ENCODE peak calls at places on chromosomes 16 and 17, in seven cellular contexts. R is GM23248, Z is fibroblast of lung, C is MM.1S, O is astrocyte, X is mammary epithelial cell, A is neural progenitor cell. T is an unnamed sample. For H3K4me1, the result is how much of the 10 kb centered on the place peaks cover.

GRCh38 chr16:15498427-15499175 is 64.2 kb downstream of the BMERB1 start:
- DNase-seq in R (peak), Z (peak), C (no peak), O (peak), X (no peak), A (peak), T (peak)

GRCh38 chr16:24852281-24852721 is 6.5 kb downstream of the SLC5A11 start:
- DNase-seq in R (no peak), Z (peak), C (no peak), O (no peak), X (no peak), A (peak), T (peak)

GRCh38 chr16:2614761-2615191 is 67.5 kb upstream of the KCTD5 start:
- DNase-seq in R (no peak), Z (no peak), C (no peak), O (no peak), X (no peak), A (no peak), T (no peak)

GRCh38 chr17:50583636-50584035 is 23.1 kb downstream of the CACNA1G start:
- DNase-seq in R (no peak), Z (no peak), C (no peak), O (no peak), X (no peak), A (no peak), T (no peak)

GRCh38 chr16:60788631-60789030 is 1247.6 kb downstream of the CDH8 start:
- DNase-seq in R (no peak), Z (peak), C (no peak), O (peak), X (no peak), A (peak), T (no peak)

GRCh38 chr16:71423865-71424264 is 18.0 kb downstream of the TLE7 start:
- DNase-seq in R (no peak), Z (no peak), C (no peak), O (no peak), X (no peak), A (no peak), T (no peak)

GRCh38 chr17:42275527-42276358 is 448 bp downstream of the STAT5B start:
- DNase-seq in R (no peak), Z (peak), C (no peak), O (peak), X (no peak), A (peak), T (no peak)

GRCh38 chr17:77489898-77490265 is 349.1 kb downstream of the SEC14L1 start:
- DNase-seq in R (peak), Z (no peak), C (no peak), O (no peak), X (no peak), A (no peak), T (no peak)

GRCh38 chr16:11792404-11793260 is 4.4 kb downstream of the ZC3H7A start:
- DNase-seq in R (no peak), Z (no peak), C (peak), O (no peak), X (no peak), A (no peak), T (no peak)

GRCh38 chr16:81945665-81946064 is 65.6 kb downstream of the SDR42E1 start:
- DNase-seq in R (peak), Z (peak), C (no peak), O (peak), X (no peak), A (no peak), T (no peak)

GRCh38 chr17:951388-952132 is 28.0 kb downstream of the NXN start:
- DNase-seq in R (peak), Z (peak), C (no peak), O (peak), X (peak), A (peak), T (peak)

GRCh38 chr17:65618516-65618915 is 57.1 kb upstream of the AXIN2 start:
- DNase-seq in R (no peak), Z (no peak), C (no peak), O (no peak), X (no peak), A (no peak), T (no peak)

GRCh38 chr17:81907219-81908145 is 3.7 kb downstream of the PCYT2 start:
- DNase-seq in R (no peak), Z (no peak), C (no peak), O (no peak), X (no peak), A (no peak), T (no peak)

GRCh38 chr17:82229686-82230626 is 1.1 kb downstream of the SLC16A3 start:
- DNase-seq in R (no peak), Z (no peak), C (no peak), O (no peak), X (no peak), A (peak), T (no peak)

GRCh38 chr17:80443498-80443897 is 28.5 kb downstream of the ENDOV start:
- DNase-seq in R (no peak), Z (no peak), C (no peak), O (no peak), X (no peak), A (no peak), T (no peak)

GRCh38 chr16:54538241-54538640 is 251.7 kb upstream of the IRX3 start:
- DNase-seq in R (peak), Z (no peak), C (no peak), O (no peak), X (no peak), A (peak), T (no peak)

GRCh38 chr17:74750327-74751069 is 2.1 kb downstream of the NHERF1 start:
- DNase-seq in R (no peak), Z (no peak), C (no peak), O (no peak), X (no peak), A (no peak), T (peak)

GRCh38 chr17:67054608-67055007 is 10.3 kb downstream of the CACNG1 start:
- DNase-seq in R (no peak), Z (no peak), C (no peak), O (no peak), X (no peak), A (no peak), T (no peak)

GRCh38 chr16:30541502-30542329 is 7.1 kb upstream of the ZNF747 start:
- DNase-seq in R (peak), Z (peak), C (no peak), O (peak), X (no peak), A (peak), T (peak)

GRCh38 chr17:40556884-40557414 is 8.3 kb downstream of the CCR7 start:
- DNase-seq in R (no peak), Z (no peak), C (no peak), O (no peak), X (no peak), A (no peak), T (no peak)

GRCh38 chr17:36221187-36221586 is 10.3 kb downstream of the CCL4L2 start:
- DNase-seq in R (no peak), Z (no peak), C (peak), O (no peak), X (no peak), A (no peak), T (no peak)

GRCh38 chr16:66491716-66492064 is 58.2 kb downstream of the TK2 start:
- DNase-seq in R (no peak), Z (no peak), C (no peak), O (no peak), X (no peak), A (no peak), T (no peak)

GRCh38 chr17:76421054-76421427 is 31.9 kb downstream of the UBE2O start:
- DNase-seq in R (peak), Z (peak), C (no peak), O (peak), X (no peak), A (no peak), T (no peak)

GRCh38 chr17:76420356-76421053 is 32.4 kb downstream of the UBE2O start:
- DNase-seq in R (no peak), Z (no peak), C (peak), O (no peak), X (no peak), A (no peak), T (no peak)

GRCh38 chr17:76422406-76422805 is 30.5 kb downstream of the UBE2O start:
- DNase-seq in R (no peak), Z (no peak), C (no peak), O (no peak), X (no peak), A (no peak), T (no peak)

GRCh38 chr17:76417499-76418143 is 33.2 kb downstream of the SPHK1 start:
- DNase-seq in R (no peak), Z (peak), C (no peak), O (peak), X (no peak), A (no peak), T (no peak)

DNA sequence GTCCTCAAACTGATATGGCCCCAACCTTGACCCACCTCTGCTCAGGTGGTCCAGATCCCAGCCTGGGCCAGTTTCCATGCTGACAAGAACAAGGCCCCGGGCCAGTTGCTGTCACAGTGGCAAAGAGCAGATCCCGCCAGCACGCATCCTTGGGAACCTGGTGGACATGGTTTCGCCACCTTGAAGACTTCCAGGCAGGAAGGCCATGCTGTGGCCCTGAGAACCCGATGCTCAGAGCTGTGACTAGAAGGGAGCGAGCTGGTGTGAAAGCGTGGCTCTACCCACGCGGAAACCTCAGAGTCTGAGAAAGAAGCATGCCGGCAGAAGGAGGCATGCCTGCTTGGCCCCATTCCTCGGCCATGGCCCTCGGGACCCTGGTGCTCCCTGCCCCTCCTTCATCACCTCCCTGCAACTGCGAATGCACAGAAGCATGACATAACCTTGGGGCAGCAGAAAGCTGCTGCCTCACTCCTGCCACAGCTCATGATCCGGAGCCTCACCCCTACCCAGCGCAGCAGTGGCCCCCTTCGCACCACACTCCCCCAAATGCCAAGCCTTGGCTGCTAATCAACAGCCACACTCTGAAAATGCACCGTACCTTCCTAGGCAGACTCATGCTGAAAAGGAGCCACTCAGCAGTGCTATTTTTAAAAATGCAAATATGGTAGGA is 33.2 kb downstream of the UBE2O start:
- DNase-seq in R (no peak), Z (no peak), C (peak), O (no peak), X (no peak), A (no peak), T (no peak)
- H2AFZ ChIP-seq in R (no peak), Z (no peak), C (peak), O (no peak), X (no peak), A (no peak), T (no peak)

GRCh38 chr16:19169081-19169639 is 1.1 kb downstream of the SYT17 start:
- DNase-seq in R (no peak), Z (no peak), C (no peak), O (no peak), X (no peak), A (no peak), T (no peak)
- TF ChIP-seq EZH2 in R (no peak), Z (peak), C (no peak), O (no peak), X (no peak), A (no peak), T (no peak)

GRCh38 chr16:4855804-4856203 is 8.5 kb downstream of the UBN1 start:
- DNase-seq in R (no peak), Z (no peak), C (no peak), O (no peak), X (no peak), A (no peak), T (no peak)

GRCh38 chr16:4862639-4863038 is 15.4 kb downstream of the UBN1 start:
- DNase-seq in R (peak), Z (no peak), C (no peak), O (no peak), X (no peak), A (no peak), T (peak)

GRCh38 chr16:4859900-4860255 is 12.6 kb downstream of the UBN1 start:
- DNase-seq in R (peak), Z (peak), C (no peak), O (peak), X (peak), A (no peak), T (peak)

GRCh38 chr16:4860727-4861342 is 13.6 kb downstream of the UBN1 start:
- DNase-seq in R (no peak), Z (no peak), C (no peak), O (no peak), X (no peak), A (no peak), T (no peak)

GRCh38 chr16:4859190-4859899 is 12.1 kb downstream of the UBN1 start:
- DNase-seq in R (no peak), Z (peak), C (no peak), O (peak), X (peak), A (no peak), T (peak)
- H3K4me1 ChIP-seq in R (under half), Z (under half), C (under half), O (under half), X (under half), A (under half), T (under half)

GRCh38 chr17:7889166-7889584 is 586 bp downstream of the CHD3 start:
- DNase-seq in R (peak), Z (peak), C (no peak), O (peak), X (peak), A (peak), T (peak)

GRCh38 chr17:7886227-7887037 is 2.2 kb upstream of the CHD3 start:
- DNase-seq in R (peak), Z (peak), C (no peak), O (no peak), X (peak), A (peak), T (peak)

GRCh38 chr17:7888184-7888920 is at the start of gene CHD3:
- DNase-seq in R (peak), Z (no peak), C (no peak), O (no peak), X (peak), A (peak), T (peak)

GRCh38 chr17:7887038-7887481 is 1.5 kb upstream of the CHD3 start:
- DNase-seq in R (peak), Z (no peak), C (no peak), O (no peak), X (no peak), A (peak), T (no peak)

GRCh38 chr17:7887482-7888183 is 956 bp upstream of the CHD3 start:
- DNase-seq in R (peak), Z (peak), C (peak), O (peak), X (peak), A (peak), T (peak)
- H2AFZ ChIP-seq in R (peak), Z (peak), C (peak), O (peak), X (peak), A (no peak), T (peak)

GRCh38 chr16:86515420-86515779 is 5.1 kb downstream of the FOXF1 start:
- DNase-seq in R (no peak), Z (peak), C (no peak), O (no peak), X (no peak), A (peak), T (no peak)

GRCh38 chr16:86512301-86512859 is 2.1 kb downstream of the FOXF1 start:
- DNase-seq in R (peak), Z (peak), C (no peak), O (no peak), X (no peak), A (peak), T (no peak)

GRCh38 chr16:86512860-86513470 is 2.6 kb downstream of the FOXF1 start:
- DNase-seq in R (no peak), Z (no peak), C (no peak), O (no peak), X (no peak), A (no peak), T (no peak)

GRCh38 chr16:86514656-86515376 is 4.5 kb downstream of the FOXF1 start:
- DNase-seq in R (no peak), Z (no peak), C (no peak), O (no peak), X (no peak), A (no peak), T (no peak)

GRCh38 chr16:86513471-86514277 is 3.3 kb downstream of the FOXF1 start:
- DNase-seq in R (no peak), Z (no peak), C (no peak), O (no peak), X (no peak), A (no peak), T (no peak)
- TF ChIP-seq EZH2 in R (no peak), Z (no peak), C (no peak), O (no peak), X (peak), A (peak), T (no peak)

T was measured in PC-3.